ENCODE peak calls at places on chromosomes 4 and X, in ten cellular contexts. One of them, this sample, is unnamed. For H3K9me3, the result is how much of the 10 kb centered on the place peaks cover.

GRCh38 chr4:6577409-6577808 is 2.4 kb downstream of the MAN2B2 start:
- DNase-seq in sigmoid colon: no peak
- DNase-seq in A549: no peak
- DNase-seq in prostate gland: no peak
- DNase-seq in adrenal gland: no peak
- DNase-seq in esophagus muscularis mucosa: no peak
- DNase-seq in Peyer's patch: no peak
- DNase-seq in suprapubic skin: no peak
- DNase-seq in ovary: no peak
- DNase-seq in testis: no peak
- DNase-seq in this sample: no peak

GRCh38 chrX:100408643-100409315 is 1.3 kb downstream of the PCDH19 start:
- DNase-seq in Peyer's patch: no peak
- DNase-seq in testis: no peak
- DNase-seq in prostate gland: no peak
- DNase-seq in esophagus muscularis mucosa: no peak
- DNase-seq in suprapubic skin: no peak
- DNase-seq in adrenal gland: no peak
- DNase-seq in A549: no peak
- DNase-seq in ovary: no peak
- DNase-seq in sigmoid colon: no peak
- DNase-seq in this sample: no peak

GRCh38 chrX:119407681-119408080 is 8.5 kb downstream of the SLC25A43 start:
- DNase-seq in testis: no peak
- DNase-seq in prostate gland: no peak
- DNase-seq in ovary: no peak
- DNase-seq in esophagus muscularis mucosa: no peak
- DNase-seq in adrenal gland: no peak
- DNase-seq in sigmoid colon: no peak
- DNase-seq in Peyer's patch: no peak
- DNase-seq in suprapubic skin: no peak
- DNase-seq in A549: no peak
- DNase-seq in this sample: no peak

GRCh38 chr4:1813231-1813630 is 20.1 kb downstream of the FGFR3 start:
- DNase-seq in suprapubic skin: no peak
- DNase-seq in prostate gland: no peak
- DNase-seq in testis: no peak
- DNase-seq in esophagus muscularis mucosa: no peak
- DNase-seq in adrenal gland: no peak
- DNase-seq in sigmoid colon: no peak
- DNase-seq in A549: no peak
- DNase-seq in Peyer's patch: no peak
- DNase-seq in ovary: no peak
- DNase-seq in this sample: no peak

GRCh38 chr4:4995103-4995761 is 24.0 kb downstream of the CYTL1 start:
- DNase-seq in suprapubic skin: no peak
- DNase-seq in Peyer's patch: peak
- DNase-seq in prostate gland: peak
- DNase-seq in A549: peak
- DNase-seq in testis: peak
- DNase-seq in ovary: peak
- DNase-seq in esophagus muscularis mucosa: peak
- DNase-seq in sigmoid colon: peak
- DNase-seq in adrenal gland: peak
- DNase-seq in this sample: peak

GRCh38 chr4:126708716-126709115 is 924.0 kb upstream of the INTU start:
- DNase-seq in adrenal gland: no peak
- DNase-seq in suprapubic skin: no peak
- DNase-seq in testis: no peak
- DNase-seq in prostate gland: no peak
- DNase-seq in ovary: no peak
- DNase-seq in sigmoid colon: no peak
- DNase-seq in Peyer's patch: no peak
- DNase-seq in esophagus muscularis mucosa: no peak
- DNase-seq in A549: no peak
- DNase-seq in this sample: no peak

GRCh38 chr4:133865606-133866327 is 335.8 kb downstream of the PABPC4L start:
- DNase-seq in adrenal gland: peak
- DNase-seq in suprapubic skin: no peak
- DNase-seq in A549: peak
- DNase-seq in testis: no peak
- DNase-seq in sigmoid colon: no peak
- DNase-seq in prostate gland: no peak
- DNase-seq in ovary: no peak
- DNase-seq in esophagus muscularis mucosa: no peak
- DNase-seq in Peyer's patch: no peak
- DNase-seq in this sample: no peak

GRCh38 chr4:44210750-44211149 is 237.9 kb downstream of the KCTD8 start:
- DNase-seq in sigmoid colon: no peak
- DNase-seq in testis: no peak
- DNase-seq in adrenal gland: no peak
- DNase-seq in A549: no peak
- DNase-seq in prostate gland: no peak
- DNase-seq in esophagus muscularis mucosa: no peak
- DNase-seq in suprapubic skin: no peak
- DNase-seq in Peyer's patch: no peak
- DNase-seq in ovary: no peak
- DNase-seq in this sample: no peak

GRCh38 chr4:12140864-12141263 is 712.2 kb upstream of the HS3ST1 start:
- DNase-seq in esophagus muscularis mucosa: no peak
- DNase-seq in A549: no peak
- DNase-seq in ovary: no peak
- DNase-seq in suprapubic skin: no peak
- DNase-seq in testis: no peak
- DNase-seq in Peyer's patch: no peak
- DNase-seq in sigmoid colon: no peak
- DNase-seq in prostate gland: no peak
- DNase-seq in adrenal gland: no peak
- DNase-seq in this sample: no peak

GRCh38 chr4:12144051-12144450 is 715.4 kb upstream of the HS3ST1 start:
- DNase-seq in testis: no peak
- DNase-seq in esophagus muscularis mucosa: no peak
- DNase-seq in A549: no peak
- DNase-seq in sigmoid colon: no peak
- DNase-seq in adrenal gland: no peak
- DNase-seq in Peyer's patch: no peak
- DNase-seq in prostate gland: no peak
- DNase-seq in suprapubic skin: no peak
- DNase-seq in ovary: no peak
- DNase-seq in this sample: no peak

GRCh38 chr4:12145768-12146167 is 717.1 kb upstream of the HS3ST1 start:
- DNase-seq in prostate gland: no peak
- DNase-seq in ovary: no peak
- DNase-seq in sigmoid colon: no peak
- DNase-seq in A549: no peak
- DNase-seq in Peyer's patch: no peak
- DNase-seq in suprapubic skin: no peak
- DNase-seq in testis: no peak
- DNase-seq in adrenal gland: no peak
- DNase-seq in esophagus muscularis mucosa: no peak
- DNase-seq in this sample: no peak

GRCh38 chr4:12145106-12145505 is 716.4 kb upstream of the HS3ST1 start:
- DNase-seq in ovary: no peak
- DNase-seq in testis: no peak
- DNase-seq in A549: no peak
- DNase-seq in Peyer's patch: no peak
- DNase-seq in prostate gland: no peak
- DNase-seq in sigmoid colon: no peak
- DNase-seq in esophagus muscularis mucosa: no peak
- DNase-seq in adrenal gland: no peak
- DNase-seq in suprapubic skin: no peak
- DNase-seq in this sample: no peak

DNA sequence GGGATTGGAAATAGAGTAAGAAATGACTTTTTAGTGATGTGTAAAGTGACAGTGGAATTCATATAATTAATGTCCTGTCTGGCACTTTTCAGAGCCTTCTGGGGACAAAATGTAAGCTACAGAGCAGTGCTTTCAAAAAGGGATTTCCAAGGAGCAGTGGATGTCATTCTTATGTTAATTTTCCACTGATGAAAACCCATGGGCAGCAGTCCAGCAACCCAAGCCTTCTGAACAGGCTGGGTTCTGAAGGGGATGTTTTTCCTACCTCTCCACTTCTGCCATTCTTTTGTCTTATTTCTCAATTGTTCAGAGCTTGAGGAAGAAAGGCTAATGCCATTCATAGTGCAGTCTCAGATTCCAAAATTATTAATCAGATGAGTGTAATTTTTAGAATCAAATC is 717.7 kb upstream of the HS3ST1 start:
- DNase-seq in adrenal gland: no peak
- DNase-seq in ovary: no peak
- DNase-seq in Peyer's patch: no peak
- DNase-seq in suprapubic skin: no peak
- DNase-seq in A549: no peak
- DNase-seq in testis: no peak
- DNase-seq in sigmoid colon: no peak
- DNase-seq in prostate gland: no peak
- DNase-seq in esophagus muscularis mucosa: no peak
- DNase-seq in this sample: no peak
- H3K9me3 ChIP-seq in adrenal gland: under half
- H3K9me3 ChIP-seq in ovary: under half
- H3K9me3 ChIP-seq in Peyer's patch: under half
- H3K9me3 ChIP-seq in suprapubic skin: under half
- H3K9me3 ChIP-seq in A549: under half
- H3K9me3 ChIP-seq in testis: under half
- H3K9me3 ChIP-seq in sigmoid colon: under half
- H3K9me3 ChIP-seq in prostate gland: under half
- H3K9me3 ChIP-seq in esophagus muscularis mucosa: under half
- H3K9me3 ChIP-seq in this sample: under half

GRCh38 chr4:52711834-52712171 is 39.4 kb downstream of the ERVMER34-1 start:
- DNase-seq in esophagus muscularis mucosa: no peak
- DNase-seq in ovary: no peak
- DNase-seq in prostate gland: no peak
- DNase-seq in suprapubic skin: no peak
- DNase-seq in sigmoid colon: no peak
- DNase-seq in A549: no peak
- DNase-seq in Peyer's patch: no peak
- DNase-seq in testis: no peak
- DNase-seq in adrenal gland: no peak
- DNase-seq in this sample: no peak

GRCh38 chr4:52712991-52713275 is 38.3 kb downstream of the ERVMER34-1 start:
- DNase-seq in testis: no peak
- DNase-seq in esophagus muscularis mucosa: no peak
- DNase-seq in prostate gland: no peak
- DNase-seq in Peyer's patch: no peak
- DNase-seq in ovary: no peak
- DNase-seq in A549: no peak
- DNase-seq in sigmoid colon: no peak
- DNase-seq in suprapubic skin: no peak
- DNase-seq in adrenal gland: no peak
- DNase-seq in this sample: no peak

GRCh38 chr4:52711271-52711670 is 40.0 kb downstream of the ERVMER34-1 start:
- DNase-seq in adrenal gland: no peak
- DNase-seq in sigmoid colon: no peak
- DNase-seq in ovary: no peak
- DNase-seq in A549: no peak
- DNase-seq in Peyer's patch: peak
- DNase-seq in esophagus muscularis mucosa: no peak
- DNase-seq in prostate gland: no peak
- DNase-seq in suprapubic skin: no peak
- DNase-seq in testis: no peak
- DNase-seq in this sample: peak

GRCh38 chr4:52713456-52713937 is 37.7 kb downstream of the ERVMER34-1 start:
- DNase-seq in esophagus muscularis mucosa: no peak
- DNase-seq in prostate gland: no peak
- DNase-seq in suprapubic skin: no peak
- DNase-seq in sigmoid colon: no peak
- DNase-seq in Peyer's patch: no peak
- DNase-seq in ovary: no peak
- DNase-seq in adrenal gland: peak
- DNase-seq in testis: peak
- DNase-seq in A549: no peak
- DNase-seq in this sample: no peak

DNA sequence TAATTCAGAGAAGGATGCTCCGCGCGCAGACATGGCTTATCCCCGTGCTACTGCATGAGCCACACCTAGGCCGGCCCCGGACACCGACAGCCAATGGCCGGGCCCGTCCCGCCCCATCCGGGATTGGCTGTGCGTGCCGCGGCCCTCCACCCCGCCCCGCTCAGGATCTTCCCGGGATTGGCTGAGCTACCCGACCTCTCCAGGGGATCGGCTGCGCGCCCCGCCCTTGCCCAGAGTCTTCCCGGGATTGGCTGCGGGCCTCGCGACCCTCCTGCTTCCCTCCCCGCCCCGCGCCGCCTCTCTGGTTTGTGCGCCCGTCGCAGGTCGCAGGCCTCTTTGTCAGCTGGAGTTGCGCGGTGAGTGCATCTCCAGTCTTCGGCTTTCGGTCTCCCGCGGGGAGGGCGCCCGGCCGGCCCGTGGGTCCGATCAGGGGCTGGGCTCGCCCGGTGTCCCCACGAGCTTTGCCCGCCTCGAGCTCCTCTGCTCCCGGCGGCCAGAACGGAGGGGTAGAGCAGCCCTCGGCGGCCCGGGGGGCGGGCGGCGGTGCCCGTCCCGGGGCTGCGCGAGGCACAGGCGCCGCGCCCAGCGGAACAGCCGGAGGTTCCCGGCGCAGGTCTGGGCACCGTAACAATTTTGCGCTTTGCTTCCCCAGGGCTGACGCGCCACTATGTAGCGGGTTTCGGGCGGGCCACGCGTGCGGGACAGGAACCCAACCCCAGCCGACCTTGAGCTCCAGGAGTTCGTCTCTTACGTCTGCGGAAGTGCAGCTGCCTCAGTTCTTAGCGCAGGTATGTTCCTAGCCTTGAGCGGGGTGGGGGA is 38.8 kb downstream of the ERVMER34-1 start:
- DNase-seq in suprapubic skin: peak
- DNase-seq in esophagus muscularis mucosa: peak
- DNase-seq in A549: peak
- DNase-seq in prostate gland: peak
- DNase-seq in testis: peak
- DNase-seq in ovary: peak
- DNase-seq in adrenal gland: peak
- DNase-seq in sigmoid colon: peak
- DNase-seq in Peyer's patch: peak
- DNase-seq in this sample: peak
- TF ChIP-seq POLR2A in suprapubic skin: peak
- TF ChIP-seq POLR2A in esophagus muscularis mucosa: peak
- TF ChIP-seq POLR2A in A549: peak
- TF ChIP-seq POLR2A in prostate gland: peak
- TF ChIP-seq POLR2A in testis: peak
- TF ChIP-seq POLR2A in ovary: peak
- TF ChIP-seq POLR2A in adrenal gland: peak
- TF ChIP-seq POLR2A in sigmoid colon: peak
- TF ChIP-seq POLR2A in Peyer's patch: peak
- TF ChIP-seq POLR2A in this sample: peak

DNA sequence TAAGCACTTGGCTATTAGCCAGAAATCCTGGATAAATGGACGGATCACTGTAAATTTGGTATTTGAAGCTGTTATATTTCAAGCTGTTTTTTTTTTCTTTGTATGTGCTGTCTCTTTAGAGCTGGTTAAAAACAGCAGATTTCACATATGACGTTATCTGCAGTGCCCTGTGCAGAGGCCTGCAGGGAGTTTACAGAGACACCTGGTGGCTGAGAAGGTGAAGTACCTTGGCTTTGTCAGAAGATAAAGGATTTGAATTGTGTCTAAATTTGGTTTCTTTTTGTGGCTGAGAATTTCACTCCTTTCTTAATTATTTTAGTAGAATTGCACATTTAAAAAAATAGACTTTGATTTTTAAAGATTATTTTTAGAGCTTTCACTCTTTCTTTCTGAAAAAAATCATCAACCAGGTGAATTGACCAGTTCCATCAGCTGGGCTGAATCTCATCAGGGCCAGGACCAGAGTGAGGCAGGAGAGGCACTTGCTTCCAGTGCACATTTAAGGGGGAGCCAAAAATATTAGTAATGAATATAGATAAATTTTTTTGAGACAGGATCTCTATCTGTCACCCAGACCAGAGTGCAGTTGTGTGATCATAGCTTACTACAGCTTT is 9.6 kb upstream of the CHRNA9 start:
- DNase-seq in sigmoid colon: no peak
- DNase-seq in esophagus muscularis mucosa: no peak
- DNase-seq in testis: peak
- DNase-seq in suprapubic skin: no peak
- DNase-seq in A549: peak
- DNase-seq in prostate gland: peak
- DNase-seq in Peyer's patch: peak
- DNase-seq in adrenal gland: peak
- DNase-seq in ovary: peak
- DNase-seq in this sample: peak
- TF ChIP-seq CTCF in sigmoid colon: no peak
- TF ChIP-seq CTCF in esophagus muscularis mucosa: peak
- TF ChIP-seq CTCF in testis: peak
- TF ChIP-seq CTCF in suprapubic skin: peak
- TF ChIP-seq CTCF in A549: peak
- TF ChIP-seq CTCF in prostate gland: peak
- TF ChIP-seq CTCF in Peyer's patch: peak
- TF ChIP-seq CTCF in adrenal gland: peak
- TF ChIP-seq CTCF in ovary: peak
- TF ChIP-seq CTCF in this sample: peak

GRCh38 chrX:48713847-48714246 is 17.3 kb downstream of the SUV39H1 start:
- DNase-seq in suprapubic skin: no peak
- DNase-seq in A549: no peak
- DNase-seq in testis: no peak
- DNase-seq in ovary: no peak
- DNase-seq in sigmoid colon: no peak
- DNase-seq in prostate gland: no peak
- DNase-seq in Peyer's patch: no peak
- DNase-seq in adrenal gland: no peak
- DNase-seq in esophagus muscularis mucosa: no peak
- DNase-seq in this sample: no peak
- H3K9me3 ChIP-seq in suprapubic skin: under half
- H3K9me3 ChIP-seq in A549: under half
- H3K9me3 ChIP-seq in testis: under half
- H3K9me3 ChIP-seq in ovary: under half
- H3K9me3 ChIP-seq in sigmoid colon: under half
- H3K9me3 ChIP-seq in prostate gland: under half
- H3K9me3 ChIP-seq in Peyer's patch: under half
- H3K9me3 ChIP-seq in adrenal gland: under half
- H3K9me3 ChIP-seq in esophagus muscularis mucosa: under half
- H3K9me3 ChIP-seq in this sample: under half